ENCODE peak calls at places on chromosomes 11 and 22, in seven cellular contexts. K is activated B cell treated with CpG ODN at 0.5 μM for 24 hours, G is mesothelial cell of epicardium, O is progenitor cell of endocrine pancreas, D is right atrium auricular region, F is adrenal gland, U is IMR-90. C is an unnamed sample.

GRCh38 chr11:78465169-78465942 is 47.7 kb upstream of the GAB2 start:
- DNase-seq in K (peak), G (no peak), O (no peak), D (no peak), F (no peak), U (no peak), C (no peak)

GRCh38 chr11:12222099-12222751 is 111.8 kb downstream of the MICAL2 start:
- DNase-seq in K (no peak), G (no peak), O (no peak), D (no peak), F (no peak), U (no peak), C (no peak)

GRCh38 chr11:88313441-88313840 is 24.1 kb downstream of the CTSC start:
- DNase-seq in K (no peak), G (no peak), O (no peak), D (no peak), F (no peak), U (peak), C (no peak)

GRCh38 chr11:10302744-10303557 is 1.9 kb upstream of the ADM start:
- DNase-seq in K (peak), G (peak), O (no peak), D (peak), F (peak), U (peak), C (no peak)

GRCh38 chr11:17516551-17517150 is 27.6 kb downstream of the USH1C start:
- DNase-seq in K (no peak), G (no peak), O (no peak), D (no peak), F (no peak), U (no peak), C (no peak)

GRCh38 chr11:120153221-120153620 is 15.3 kb upstream of the TRIM29 start:
- DNase-seq in K (no peak), G (no peak), O (no peak), D (no peak), F (no peak), U (no peak), C (no peak)

GRCh38 chr11:47950396-47950795 is 30.0 kb upstream of the PTPRJ start:
- DNase-seq in K (peak), G (no peak), O (no peak), D (no peak), F (no peak), U (no peak), C (no peak)

GRCh38 chr22:49470741-49471134 is 356.9 kb downstream of the BRD1 start:
- DNase-seq in K (no peak), G (no peak), O (no peak), D (no peak), F (no peak), U (no peak), C (no peak)

GRCh38 chr11:106276859-106277436 is 199.5 kb downstream of the AASDHPPT start:
- DNase-seq in K (no peak), G (no peak), O (no peak), D (no peak), F (no peak), U (peak), C (no peak)

GRCh38 chr11:66315921-66316811 is 678 bp downstream of the CD248 start:
- DNase-seq in K (no peak), G (no peak), O (no peak), D (no peak), F (no peak), U (no peak), C (peak)

GRCh38 chr11:116504541-116505149 is 268.1 kb downstream of the BUD13 start:
- DNase-seq in K (no peak), G (peak), O (no peak), D (no peak), F (no peak), U (no peak), C (no peak)

GRCh38 chr11:68798221-68798813 is 43.4 kb downstream of the CPT1A start:
- DNase-seq in K (no peak), G (peak), O (peak), D (no peak), F (no peak), U (no peak), C (no peak)

GRCh38 chr11:76768091-76769047 is 14.8 kb upstream of the TSKU start:
- DNase-seq in K (no peak), G (no peak), O (no peak), D (peak), F (no peak), U (no peak), C (no peak)

GRCh38 chr11:68780829-68781228 is 29.5 kb upstream of the TESMIN start:
- DNase-seq in K (no peak), G (no peak), O (no peak), D (peak), F (peak), U (no peak), C (no peak)

GRCh38 chr11:10310301-10310841 is 5.5 kb downstream of the ADM start:
- DNase-seq in K (no peak), G (no peak), O (no peak), D (no peak), F (no peak), U (peak), C (no peak)

GRCh38 chr11:126459691-126460404 is 104.4 kb downstream of the ST3GAL4 start:
- DNase-seq in K (no peak), G (no peak), O (no peak), D (no peak), F (no peak), U (peak), C (no peak)

GRCh38 chr11:118485273-118485672 is 42.0 kb upstream of the TTC36 start:
- DNase-seq in K (no peak), G (no peak), O (no peak), D (no peak), F (no peak), U (no peak), C (no peak)

GRCh38 chr11:18727499-18728236 is 1.7 kb upstream of the IGSF22 start:
- DNase-seq in K (no peak), G (peak), O (peak), D (no peak), F (no peak), U (peak), C (no peak)

GRCh38 chr11:62689421-62690183 is at the start of gene LRRN4CL:
- DNase-seq in K (no peak), G (peak), O (no peak), D (peak), F (peak), U (peak), C (no peak)

GRCh38 chr11:117604349-117604995 is 192.5 kb downstream of the DSCAML1 start:
- DNase-seq in K (no peak), G (no peak), O (no peak), D (no peak), F (peak), U (peak), C (no peak)

GRCh38 chr11:35927067-35927466 is 16.8 kb upstream of the LDLRAD3 start:
- DNase-seq in K (no peak), G (no peak), O (no peak), D (no peak), F (no peak), U (no peak), C (no peak)

GRCh38 chr11:32231909-32232493 is 141.1 kb downstream of the RCN1 start:
- DNase-seq in K (no peak), G (no peak), O (no peak), D (no peak), F (no peak), U (peak), C (no peak)

GRCh38 chr11:129376658-129377341 is 1.2 kb downstream of the BARX2 start:
- DNase-seq in K (no peak), G (no peak), O (no peak), D (no peak), F (no peak), U (no peak), C (no peak)

GRCh38 chr11:117772360-117772759 is 24.7 kb downstream of the DSCAML1 start:
- DNase-seq in K (no peak), G (no peak), O (no peak), D (no peak), F (no peak), U (no peak), C (no peak)

GRCh38 chr11:131481317-131481716 is 110.9 kb downstream of the NTM start:
- DNase-seq in K (no peak), G (no peak), O (no peak), D (no peak), F (no peak), U (no peak), C (no peak)

DNA sequence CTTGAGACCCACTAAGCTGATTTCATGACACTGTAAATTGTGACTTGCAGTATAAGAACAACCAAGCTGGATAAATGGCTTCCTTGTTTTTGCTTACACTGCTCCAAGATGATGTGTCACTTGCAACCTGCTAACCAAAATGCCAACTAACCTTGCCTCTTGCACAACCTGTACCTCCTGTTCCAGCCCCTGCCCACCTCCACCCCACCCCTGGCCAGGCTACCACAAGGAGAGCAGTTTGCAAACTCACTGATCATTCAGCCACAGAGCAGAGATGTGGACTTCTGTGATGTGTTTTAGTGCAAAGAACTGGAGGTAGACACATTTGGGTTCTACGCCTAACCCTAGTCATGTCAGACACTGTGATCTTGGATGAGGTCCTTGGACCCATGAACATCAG is 4.3 kb upstream of the APOL6 start:
- DNase-seq in K (no peak), G (peak), O (no peak), D (no peak), F (no peak), U (no peak), C (no peak)
- TF ChIP-seq CTCF in K (no peak), G (no peak), O (no peak), D (no peak), F (no peak), U (no peak), C (no peak)

GRCh38 chr11:113251281-113251680 is 63.1 kb upstream of the TTC12 start:
- DNase-seq in K (no peak), G (no peak), O (no peak), D (no peak), F (no peak), U (no peak), C (no peak)

GRCh38 chr11:113248702-113249490 is 65.5 kb upstream of the TTC12 start:
- DNase-seq in K (no peak), G (no peak), O (no peak), D (no peak), F (no peak), U (no peak), C (no peak)

GRCh38 chr11:113247231-113247630 is 67.2 kb upstream of the TTC12 start:
- DNase-seq in K (no peak), G (no peak), O (no peak), D (no peak), F (no peak), U (no peak), C (no peak)

GRCh38 chr11:113249786-113250185 is 64.6 kb upstream of the TTC12 start:
- DNase-seq in K (no peak), G (no peak), O (no peak), D (no peak), F (no peak), U (no peak), C (no peak)

GRCh38 chr11:113249491-113249763 is 65.0 kb upstream of the TTC12 start:
- DNase-seq in K (no peak), G (no peak), O (no peak), D (no peak), F (no peak), U (no peak), C (no peak)
- TF ChIP-seq CTCF in K (no peak), G (peak), O (peak), D (peak), F (no peak), U (peak), C (peak)

DNA sequence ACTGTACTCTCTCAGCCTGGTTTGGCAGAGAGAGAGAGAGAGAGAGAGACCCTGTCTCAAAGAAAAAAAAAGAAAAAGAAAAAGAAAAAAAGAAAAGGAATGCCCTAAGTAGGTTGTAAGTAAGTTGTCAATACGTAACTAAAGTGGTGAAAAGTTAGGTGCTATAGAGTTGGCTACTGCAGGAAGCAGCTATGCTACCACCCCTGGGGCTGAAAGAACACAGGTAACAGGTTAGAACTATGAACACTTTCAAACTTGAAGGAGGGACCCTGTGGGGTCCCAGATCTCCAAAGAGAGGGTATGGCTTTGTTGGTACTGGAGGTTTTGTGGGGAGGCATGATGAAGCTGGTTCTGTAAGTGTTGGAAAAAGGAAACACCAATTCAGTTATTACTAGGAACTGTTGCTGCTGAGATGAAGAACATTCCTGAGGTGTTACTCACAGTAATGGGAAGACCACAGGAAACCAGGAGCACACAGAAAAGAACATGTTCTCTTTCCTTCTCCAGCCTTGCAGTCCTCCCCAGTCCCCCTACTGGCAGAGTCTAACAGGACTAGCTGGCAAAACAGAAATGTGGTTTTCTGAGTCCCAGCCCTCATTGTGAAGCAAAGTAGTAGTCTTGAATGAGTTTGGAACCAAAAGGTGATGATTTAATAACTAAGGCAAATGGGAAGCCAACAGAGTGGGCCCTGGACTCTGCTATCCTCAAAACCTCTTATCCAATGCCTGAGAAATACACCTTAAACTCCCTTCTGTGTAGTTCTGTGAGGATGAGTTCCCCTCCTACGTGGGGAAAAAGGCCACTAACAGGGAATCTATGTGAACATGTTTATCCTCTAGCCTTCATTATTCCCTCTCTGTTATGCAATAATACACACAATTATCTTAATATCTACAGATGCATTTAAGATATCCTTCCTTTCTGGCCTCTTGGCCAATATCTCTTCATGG is 427.0 kb upstream of the DDI1 start:
- DNase-seq in K (no peak), G (no peak), O (no peak), D (no peak), F (no peak), U (peak), C (no peak)
- TF ChIP-seq CTCF in K (no peak), G (no peak), O (peak), D (peak), F (no peak), U (peak), C (peak)

GRCh38 chr11:70378506-70379134 is 19.7 kb upstream of the CTTN start:
- DNase-seq in K (no peak), G (no peak), O (no peak), D (no peak), F (peak), U (no peak), C (peak)
- TF ChIP-seq CTCF in K (no peak), G (no peak), O (no peak), D (no peak), F (no peak), U (peak), C (peak)

DNA sequence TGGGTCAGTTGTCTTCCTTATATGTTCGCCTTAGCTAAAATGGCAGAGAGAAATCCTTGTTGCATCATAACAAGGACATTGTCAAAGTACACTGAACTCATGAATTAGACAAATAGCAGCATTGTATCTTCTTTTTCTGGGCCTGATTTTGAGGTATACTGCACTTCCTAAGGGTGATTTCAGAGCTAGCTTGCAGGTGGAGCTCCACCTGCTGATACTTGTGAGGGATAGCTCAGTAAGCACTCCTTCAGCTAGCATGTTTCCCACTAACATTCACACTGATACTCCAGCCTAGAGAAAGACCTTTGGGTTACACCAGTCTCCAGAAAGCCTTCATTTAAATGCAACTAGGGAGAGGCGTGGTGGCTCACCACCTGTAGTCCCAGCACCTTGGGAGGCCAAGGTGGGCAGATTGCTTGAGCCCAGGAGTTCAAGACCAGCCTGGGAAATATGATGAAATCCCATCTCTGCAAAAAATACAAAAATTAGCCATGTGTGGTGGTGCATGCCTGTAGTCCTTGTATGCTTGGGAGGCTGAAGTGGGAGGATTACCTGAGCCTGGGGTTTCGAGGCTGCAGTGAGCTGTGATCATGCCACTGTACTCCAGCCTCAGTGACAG is 29.8 kb downstream of the JAM3 start:
- DNase-seq in K (no peak), G (no peak), O (no peak), D (no peak), F (no peak), U (no peak), C (no peak)
- TF ChIP-seq CTCF in K (no peak), G (no peak), O (peak), D (no peak), F (no peak), U (no peak), C (peak)

DNA sequence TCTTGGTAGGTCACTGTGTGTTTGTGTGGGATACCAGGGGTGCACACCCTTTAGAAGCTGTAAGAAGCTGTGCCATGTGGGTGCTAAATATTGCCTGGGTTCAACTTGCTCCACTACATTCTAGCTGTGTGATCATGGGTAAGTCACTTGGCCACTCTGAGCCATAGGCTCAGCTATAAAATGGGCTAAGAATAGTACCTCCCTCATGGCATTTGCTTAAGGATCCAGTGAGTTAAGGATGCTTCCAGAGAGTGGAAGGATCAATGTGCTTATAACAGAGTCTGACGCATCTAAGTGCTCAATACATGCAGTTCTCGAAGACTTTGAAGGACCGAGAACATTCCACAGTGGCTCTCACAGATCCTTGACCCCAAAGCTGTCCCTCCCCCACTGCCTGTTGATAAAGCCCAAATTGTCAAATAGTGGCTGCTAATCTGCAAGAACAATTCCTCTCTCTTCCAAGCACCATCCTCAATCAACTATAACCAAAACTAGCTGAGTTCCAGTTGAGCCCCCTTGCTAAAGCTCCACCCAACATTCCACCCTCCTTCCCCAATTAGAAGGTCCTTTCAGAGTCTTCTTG is 13.2 kb upstream of the TMPRSS6 start:
- DNase-seq in K (no peak), G (no peak), O (no peak), D (no peak), F (no peak), U (no peak), C (no peak)
- TF ChIP-seq CTCF in K (no peak), G (no peak), O (no peak), D (no peak), F (no peak), U (no peak), C (no peak)

GRCh38 chr11:8785998-8786397 is 103.4 kb downstream of the RPL27A start:
- DNase-seq in K (no peak), G (no peak), O (no peak), D (no peak), F (no peak), U (no peak), C (no peak)

GRCh38 chr11:8785457-8785856 is 102.9 kb downstream of the RPL27A start:
- DNase-seq in K (no peak), G (no peak), O (no peak), D (no peak), F (no peak), U (no peak), C (no peak)

GRCh38 chr11:8788616-8789015 is 106.0 kb downstream of the RPL27A start:
- DNase-seq in K (no peak), G (no peak), O (no peak), D (no peak), F (no peak), U (no peak), C (no peak)

GRCh38 chr11:8787372-8787771 is 104.8 kb downstream of the RPL27A start:
- DNase-seq in K (no peak), G (no peak), O (no peak), D (no peak), F (no peak), U (peak), C (no peak)

GRCh38 chr11:8786933-8787332 is 104.3 kb downstream of the RPL27A start:
- DNase-seq in K (no peak), G (no peak), O (no peak), D (no peak), F (no peak), U (no peak), C (no peak)
- TF ChIP-seq CTCF in K (no peak), G (no peak), O (no peak), D (no peak), F (no peak), U (peak), C (peak)

DNA sequence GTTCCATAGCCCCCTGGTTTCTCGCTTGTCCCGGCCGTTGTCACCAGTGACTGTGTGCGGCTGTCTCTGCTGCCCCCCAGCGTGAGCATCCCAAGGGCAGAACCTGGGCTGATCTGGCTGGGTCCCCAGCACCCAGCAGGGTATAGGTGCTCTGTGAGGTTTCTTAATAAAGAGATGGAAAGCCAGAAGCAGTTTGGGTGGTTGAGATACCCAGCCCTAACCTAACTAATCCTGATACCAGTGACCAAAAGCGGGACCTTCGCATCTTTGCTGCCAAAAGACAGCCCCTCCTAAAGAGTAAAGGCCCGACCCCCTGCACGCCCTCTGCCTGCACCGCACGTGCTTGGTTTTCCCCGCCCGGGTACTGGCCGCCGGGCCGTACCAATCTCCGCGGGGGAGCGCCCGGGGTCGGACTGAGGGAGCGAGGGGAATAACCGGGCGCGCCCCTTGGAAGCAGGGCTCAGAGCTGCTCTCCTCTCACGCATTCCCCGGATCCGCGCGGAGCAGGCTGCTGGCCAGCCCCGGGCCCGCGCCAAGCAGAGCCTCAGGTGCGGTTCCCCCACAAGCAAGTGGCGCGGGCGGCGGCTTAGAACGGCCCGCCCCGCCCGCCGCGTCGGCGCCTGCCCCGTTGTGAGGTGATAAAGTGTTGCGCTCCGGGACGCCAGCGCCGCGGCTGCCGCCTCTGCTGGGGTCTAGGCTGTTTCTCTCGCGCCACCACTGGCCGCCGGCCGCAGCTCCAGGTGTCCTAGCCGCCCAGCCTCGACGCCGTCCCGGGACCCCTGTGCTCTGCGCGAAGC is at the start of gene DGAT2:
- DNase-seq in K (peak), G (peak), O (peak), D (peak), F (peak), U (peak), C (no peak)
- TF ChIP-seq CTCF in K (no peak), G (no peak), O (peak), D (peak), F (no peak), U (peak), C (peak)